ENCODE peak calls at places on chromosome X, in nine cellular contexts. U is kidney, F is lower lobe of right lung, Y is mammary epithelial cell, S is dorsolateral prefrontal cortex, E is suprapubic skin, O is AG04450, Z is SK-N-MC, D is neuronal stem cell. W is an unnamed sample.

GRCh38 chrX:139078761-139079160 is 367.2 kb upstream of the FGF13 start:
- DNase-seq in U (no peak), F (no peak), Y (no peak), S (no peak), E (no peak), O (no peak), Z (no peak), D (no peak), W (no peak)

GRCh38 chrX:152936306-152936705 is 38.4 kb downstream of the ZNF185 start:
- DNase-seq in U (no peak), F (no peak), Y (no peak), S (no peak), E (no peak), O (no peak), Z (no peak), D (no peak), W (no peak)

GRCh38 chrX:13152511-13152868 is 108.1 kb upstream of the FAM9C start:
- DNase-seq in U (no peak), F (no peak), Y (no peak), S (no peak), E (no peak), O (no peak), Z (no peak), D (no peak), W (no peak)

GRCh38 chrX:15564981-15565579 is 35.7 kb downstream of the ACE2 start:
- DNase-seq in U (peak), F (peak), Y (peak), S (peak), E (peak), O (peak), Z (peak), D (no peak), W (peak)

GRCh38 chrX:80807606-80808159 is 2.0 kb downstream of the BRWD3 start:
- DNase-seq in U (no peak), F (no peak), Y (no peak), S (no peak), E (no peak), O (no peak), Z (no peak), D (no peak), W (no peak)

GRCh38 chrX:64206556-64207162 is 1.2 kb upstream of the AMER1 start:
- DNase-seq in U (no peak), F (peak), Y (peak), S (peak), E (no peak), O (peak), Z (no peak), D (no peak), W (peak)

GRCh38 chrX:19697416-19697815 is 182.1 kb upstream of the MAP3K15 start:
- DNase-seq in U (no peak), F (no peak), Y (peak), S (no peak), E (no peak), O (no peak), Z (no peak), D (no peak), W (no peak)

GRCh38 chrX:10615931-10616780 is 4.2 kb downstream of the MID1 start:
- DNase-seq in U (no peak), F (no peak), Y (no peak), S (peak), E (no peak), O (no peak), Z (no peak), D (no peak), W (peak)

GRCh38 chrX:15310117-15310516 is 5.3 kb downstream of the ASB11 start:
- DNase-seq in U (no peak), F (no peak), Y (no peak), S (no peak), E (no peak), O (no peak), Z (peak), D (no peak), W (peak)

GRCh38 chrX:54413753-54414152 is 26.5 kb upstream of the TSR2 start:
- DNase-seq in U (no peak), F (no peak), Y (no peak), S (no peak), E (no peak), O (no peak), Z (no peak), D (no peak), W (no peak)

GRCh38 chrX:154775611-154776349 is 13.1 kb downstream of the DKC1 start:
- DNase-seq in U (peak), F (no peak), Y (peak), S (peak), E (no peak), O (no peak), Z (no peak), D (no peak), W (no peak)

GRCh38 chrX:15674514-15674898 is 9.9 kb upstream of the CLTRN start:
- DNase-seq in U (peak), F (peak), Y (peak), S (peak), E (peak), O (peak), Z (no peak), D (peak), W (peak)

GRCh38 chrX:91435465-91435864 is 826 bp downstream of the PABPC5 start:
- DNase-seq in U (peak), F (no peak), Y (no peak), S (peak), E (no peak), O (no peak), Z (no peak), D (no peak), W (peak)

GRCh38 chrX:74865725-74866124 is 59.5 kb downstream of the NEXMIF start:
- DNase-seq in U (no peak), F (no peak), Y (no peak), S (no peak), E (no peak), O (no peak), Z (no peak), D (no peak), W (no peak)

GRCh38 chrX:44748014-44748413 is 95.8 kb upstream of the DUSP21 start:
- DNase-seq in U (no peak), F (no peak), Y (peak), S (no peak), E (no peak), O (no peak), Z (no peak), D (no peak), W (no peak)

GRCh38 chrX:80806557-80806956 is 3.1 kb downstream of the BRWD3 start:
- DNase-seq in U (no peak), F (no peak), Y (no peak), S (no peak), E (no peak), O (no peak), Z (no peak), D (no peak), W (no peak)

GRCh38 chrX:115058276-115058675 is 40.9 kb upstream of the IL13RA2 start:
- DNase-seq in U (no peak), F (no peak), Y (peak), S (no peak), E (no peak), O (peak), Z (no peak), D (no peak), W (no peak)

GRCh38 chrX:149825424-149825823 is 43.7 kb downstream of the MAGEA9 start:
- DNase-seq in U (no peak), F (no peak), Y (no peak), S (no peak), E (no peak), O (no peak), Z (no peak), D (no peak), W (peak)

GRCh38 chrX:43741843-43742573 is 85.9 kb downstream of the MAOA start:
- DNase-seq in U (no peak), F (no peak), Y (no peak), S (no peak), E (no peak), O (no peak), Z (no peak), D (no peak), W (no peak)

GRCh38 chrX:140505421-140506337 is 810 bp upstream of the SOX3 start:
- DNase-seq in U (no peak), F (no peak), Y (no peak), S (no peak), E (no peak), O (no peak), Z (no peak), D (no peak), W (peak)

GRCh38 chrX:153430796-153431195 is 15.1 kb downstream of the TREX2 start:
- DNase-seq in U (no peak), F (no peak), Y (no peak), S (no peak), E (peak), O (no peak), Z (no peak), D (no peak), W (no peak)

GRCh38 chrX:46208225-46208854 is 336.9 kb downstream of the ZNF674 start:
- DNase-seq in U (no peak), F (no peak), Y (peak), S (no peak), E (no peak), O (no peak), Z (peak), D (no peak), W (no peak)

GRCh38 chrX:15926622-15927021 is 72.0 kb upstream of the AP1S2 start:
- DNase-seq in U (no peak), F (no peak), Y (no peak), S (no peak), E (no peak), O (no peak), Z (no peak), D (no peak), W (no peak)

GRCh38 chrX:119399772-119400101 is 601 bp downstream of the SLC25A43 start:
- DNase-seq in U (no peak), F (no peak), Y (no peak), S (no peak), E (no peak), O (no peak), Z (no peak), D (no peak), W (no peak)
- H3K27ac ChIP-seq in U (no peak), F (peak), Y (peak), S (no peak), E (peak), O (no peak), Z (no peak), D (no peak), W (peak)

GRCh38 chrX:123184858-123185251 is 777 bp downstream of the GRIA3 start:
- DNase-seq in U (no peak), F (no peak), Y (no peak), S (no peak), E (peak), O (no peak), Z (no peak), D (no peak), W (peak)
- H3K4me3 ChIP-seq in U (peak), F (peak), Y (no peak), S (peak), E (peak), O (no peak), Z (peak), D (peak), W (peak)

GRCh38 chrX:69321789-69322188 is 156.5 kb upstream of the PJA1 start:
- DNase-seq in U (no peak), F (no peak), Y (no peak), S (no peak), E (no peak), O (no peak), Z (no peak), D (no peak), W (no peak)
- H3K27ac ChIP-seq in U (no peak), F (no peak), Y (no peak), S (no peak), E (no peak), O (no peak), Z (no peak), D (no peak), W (no peak)

DNA sequence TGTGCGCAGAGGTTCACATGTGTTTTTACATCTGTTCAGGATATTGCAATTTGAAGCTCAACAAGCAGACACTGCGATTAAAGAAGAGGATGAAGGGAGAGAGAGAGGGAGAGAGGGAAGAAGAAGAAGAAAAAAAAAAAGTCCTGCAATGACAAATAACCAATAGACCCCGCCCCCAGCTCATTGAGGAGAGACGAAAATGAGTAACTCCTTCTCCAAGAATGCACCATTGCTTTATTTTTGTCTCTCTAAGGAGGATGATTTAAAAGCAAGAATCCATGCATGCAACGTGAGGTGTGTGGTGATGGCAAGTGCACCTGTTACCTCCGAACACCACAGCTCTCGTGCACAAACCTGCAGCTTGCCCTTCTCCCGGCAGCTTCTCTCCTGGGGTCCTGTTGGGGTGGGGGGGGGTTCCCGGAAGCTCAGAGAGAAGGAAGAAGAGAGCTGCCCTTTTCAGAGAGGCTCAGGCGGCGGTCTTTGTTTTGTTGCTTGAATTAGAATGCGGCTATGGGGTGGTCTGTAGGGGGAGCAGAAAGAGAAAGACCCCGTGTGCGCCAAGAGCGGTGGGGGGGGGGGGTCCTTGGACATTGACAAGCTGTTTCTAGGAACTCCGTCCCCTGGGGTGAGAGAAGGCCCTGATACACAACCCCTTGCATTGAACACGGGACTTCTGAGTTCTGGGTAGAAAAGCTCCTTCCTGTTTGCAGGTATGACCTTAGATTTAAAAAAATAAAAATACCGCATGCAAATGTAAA is 100.7 kb downstream of the CRLF2 start:
- DNase-seq in U (no peak), F (no peak), Y (no peak), S (no peak), E (no peak), O (no peak), Z (no peak), D (peak), W (no peak)
- H3K4me3 ChIP-seq in U (no peak), F (no peak), Y (no peak), S (no peak), E (no peak), O (no peak), Z (no peak), D (peak), W (no peak)

GRCh38 chrX:3520458-3520857 is 174.0 kb upstream of the MXRA5 start:
- DNase-seq in U (no peak), F (no peak), Y (no peak), S (no peak), E (no peak), O (no peak), Z (no peak), D (no peak), W (no peak)
- H3K27ac ChIP-seq in U (no peak), F (no peak), Y (no peak), S (no peak), E (no peak), O (peak), Z (no peak), D (no peak), W (no peak)

DNA sequence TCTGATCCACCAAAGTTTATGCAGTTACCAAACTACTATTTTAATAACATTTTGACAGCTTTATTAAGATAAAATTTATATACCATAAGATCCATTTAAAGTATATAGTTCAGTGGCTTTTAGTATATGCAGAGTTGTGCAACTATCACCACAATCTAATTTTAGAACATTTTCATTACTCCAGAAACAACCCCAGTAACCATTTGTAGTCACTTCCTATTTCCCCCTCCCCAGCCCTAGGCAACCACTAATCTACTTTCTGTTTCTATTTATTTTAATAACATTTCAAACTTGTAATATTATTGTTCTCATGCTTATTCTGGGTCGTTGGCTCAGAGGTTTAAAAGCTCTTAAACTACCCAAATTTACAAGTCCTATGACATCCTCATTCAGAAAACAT is 18.3 kb downstream of the XIAP start:
- DNase-seq in U (no peak), F (no peak), Y (no peak), S (no peak), E (no peak), O (no peak), Z (peak), D (no peak), W (no peak)
- H3K4me3 ChIP-seq in U (no peak), F (no peak), Y (no peak), S (no peak), E (no peak), O (no peak), Z (peak), D (no peak), W (no peak)

DNA sequence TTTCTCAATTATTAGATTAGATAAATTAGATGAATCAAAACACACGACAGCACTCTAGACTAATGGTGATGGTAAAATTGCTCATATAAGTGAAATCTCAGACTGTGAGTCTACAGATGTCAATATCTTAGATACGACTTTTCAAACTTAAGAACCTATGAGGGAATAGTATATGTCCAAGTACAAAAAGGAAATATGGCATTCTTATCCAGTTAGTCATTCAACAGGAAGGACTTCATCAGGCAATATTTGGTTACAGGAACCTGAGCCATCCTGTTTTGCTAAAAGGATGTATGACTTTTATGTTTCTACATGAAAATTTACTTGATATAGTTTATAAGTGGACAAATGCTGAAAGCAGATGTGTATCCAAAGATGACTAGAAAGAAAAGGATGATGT is 107.0 kb downstream of the CT47B1 start:
- DNase-seq in U (no peak), F (no peak), Y (peak), S (no peak), E (no peak), O (no peak), Z (no peak), D (no peak), W (no peak)
- H3K27ac ChIP-seq in U (no peak), F (no peak), Y (no peak), S (no peak), E (no peak), O (no peak), Z (no peak), D (no peak), W (no peak)

GRCh38 chrX:2587146-2587545 is 86.4 kb upstream of the DHRSX start:
- DNase-seq in U (no peak), F (no peak), Y (no peak), S (no peak), E (no peak), O (no peak), Z (no peak), D (no peak), W (no peak)

GRCh38 chrX:2584216-2584615 is 83.4 kb upstream of the DHRSX start:
- DNase-seq in U (no peak), F (no peak), Y (no peak), S (no peak), E (no peak), O (no peak), Z (no peak), D (no peak), W (no peak)

GRCh38 chrX:2584659-2585470 is 84.1 kb upstream of the DHRSX start:
- DNase-seq in U (no peak), F (no peak), Y (peak), S (no peak), E (no peak), O (no peak), Z (no peak), D (no peak), W (no peak)

GRCh38 chrX:2581296-2581695 is 80.5 kb upstream of the DHRSX start:
- DNase-seq in U (no peak), F (no peak), Y (no peak), S (no peak), E (no peak), O (no peak), Z (no peak), D (no peak), W (no peak)

DNA sequence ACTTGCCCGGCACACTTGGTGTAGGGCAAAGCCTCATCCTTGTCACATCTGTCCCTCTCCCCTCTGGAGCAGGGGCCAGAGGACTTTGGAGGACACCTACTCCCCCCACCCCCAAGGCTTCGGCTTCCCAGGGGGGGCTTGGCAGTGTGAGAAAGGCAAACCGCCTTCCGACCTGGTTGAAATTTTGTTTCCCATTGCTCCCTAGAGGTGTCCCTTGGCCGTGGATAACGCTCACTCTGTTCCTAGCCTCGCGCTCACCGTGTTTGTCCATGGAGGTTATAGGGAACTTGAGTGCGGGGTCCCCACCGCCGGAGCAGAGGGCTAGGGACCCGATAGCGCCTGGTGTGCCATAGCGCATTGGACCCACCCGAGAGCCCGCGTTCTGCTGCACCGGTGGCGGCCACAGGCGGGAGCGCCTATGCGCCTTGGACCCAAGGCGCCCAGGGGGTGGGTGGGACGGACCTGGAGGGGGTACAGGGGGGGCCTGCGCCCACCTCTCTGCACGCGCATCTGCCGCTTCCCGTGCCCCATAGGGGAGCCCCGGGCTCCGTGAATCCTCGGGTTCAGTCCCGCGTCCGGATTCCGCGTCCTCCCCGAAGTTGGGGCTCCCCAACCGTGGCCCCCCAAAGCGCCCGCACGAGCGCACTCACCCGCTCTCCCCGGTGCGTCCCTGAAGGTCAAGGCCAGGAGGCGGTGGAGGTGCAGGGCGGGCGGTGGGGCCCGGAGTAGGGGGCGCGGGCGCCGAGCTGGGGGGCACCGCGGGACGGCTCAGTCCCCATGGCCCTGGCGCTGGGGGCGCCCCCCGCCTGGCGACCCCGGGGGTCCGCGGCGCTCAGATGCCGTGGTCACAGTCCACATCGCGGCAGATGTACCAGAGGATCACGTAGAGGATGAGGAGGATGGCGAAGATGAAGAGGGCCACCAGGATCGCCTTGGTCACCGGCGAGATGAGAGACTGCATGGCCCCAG is 82.7 kb upstream of the DHRSX start:
- DNase-seq in U (peak), F (no peak), Y (no peak), S (no peak), E (no peak), O (no peak), Z (no peak), D (no peak), W (no peak)
- H3K4me3 ChIP-seq in U (no peak), F (no peak), Y (no peak), S (no peak), E (peak), O (no peak), Z (no peak), D (peak), W (peak)

GRCh38 chrX:33204889-33205288 is 6.5 kb downstream of the DMD start:
- DNase-seq in U (no peak), F (no peak), Y (peak), S (no peak), E (no peak), O (no peak), Z (no peak), D (no peak), W (no peak)
- H3K27ac ChIP-seq in U (no peak), F (no peak), Y (peak), S (no peak), E (no peak), O (no peak), Z (no peak), D (no peak), W (no peak)

GRCh38 chrX:70444326-70445196 is at the start of gene DLG3:
- DNase-seq in U (no peak), F (no peak), Y (peak), S (peak), E (no peak), O (no peak), Z (no peak), D (no peak), W (peak)
- H3K4me3 ChIP-seq in U (no peak), F (peak), Y (peak), S (peak), E (peak), O (peak), Z (no peak), D (peak), W (peak)

W was measured in right cardiac atrium.